ENCODE peak calls at places on chromosome 20, in five cellular contexts. U is mesendoderm; D is neuronal stem cell; A is HepG2; J is CD8-positive, alpha-beta T cell. E is an unnamed sample.

GRCh38 chr20:13261460-13262301 is 40.6 kb downstream of the ISM1 start:
- DNase-seq in U (peak; percentile 77), D (peak; percentile 30), A (peak; percentile 86), J (peak; percentile 59), E (peak; percentile 58)

GRCh38 chr20:11248691-11249178 is 574.9 kb upstream of the JAG1 start:
- DNase-seq in U (peak; percentile 97), D (peak; percentile 85), A (no peak), J (no peak), E (no peak)

GRCh38 chr20:2865630-2866029 is 7.7 kb upstream of the PTPRA start:
- DNase-seq in U (peak; percentile 29), D (no peak), A (no peak), J (peak; percentile 32), E (peak; percentile 76)

GRCh38 chr20:20824924-20825584 is 112.6 kb upstream of the RALGAPA2 start:
- DNase-seq in U (peak; percentile 76), D (peak; percentile 61), A (peak; percentile 70), J (peak; percentile 31), E (peak; percentile 37)

GRCh38 chr20:48406462-48407235 is 421.1 kb downstream of the PREX1 start:
- DNase-seq in U (no peak), D (no peak), A (no peak), J (no peak), E (no peak)

GRCh38 chr20:1524004-1524403 is 32.8 kb upstream of the SIRPB2 start:
- DNase-seq in U (no peak), D (no peak), A (no peak), J (no peak), E (peak; percentile 81)

GRCh38 chr20:59219206-59219605 is 55.6 kb downstream of the ZNF831 start:
- DNase-seq in U (no peak), D (no peak), A (no peak), J (no peak), E (no peak)

GRCh38 chr20:36461600-36462439 is 79.5 kb upstream of the MYL9 start:
- DNase-seq in U (peak; percentile 67), D (peak; percentile 45), A (no peak), J (peak; percentile 15), E (no peak)

GRCh38 chr20:63968136-63968927 is 1.4 kb downstream of the ZNF512B start:
- DNase-seq in U (no peak), D (no peak), A (no peak), J (no peak), E (no peak)

GRCh38 chr20:50333856-50334255 is 143.2 kb downstream of the CEBPB start:
- DNase-seq in U (no peak), D (no peak), A (no peak), J (no peak), E (no peak)

GRCh38 chr20:61932199-61932592 is 133.5 kb downstream of the TAF4 start:
- DNase-seq in U (no peak), D (no peak), A (no peak), J (no peak), E (no peak)
- H3K4me3 ChIP-seq in U (no peak overlapping the region), D (no peak overlapping the region), A (no peak overlapping the region), J (no peak overlapping the region), E (no peak overlapping the region)

DNA sequence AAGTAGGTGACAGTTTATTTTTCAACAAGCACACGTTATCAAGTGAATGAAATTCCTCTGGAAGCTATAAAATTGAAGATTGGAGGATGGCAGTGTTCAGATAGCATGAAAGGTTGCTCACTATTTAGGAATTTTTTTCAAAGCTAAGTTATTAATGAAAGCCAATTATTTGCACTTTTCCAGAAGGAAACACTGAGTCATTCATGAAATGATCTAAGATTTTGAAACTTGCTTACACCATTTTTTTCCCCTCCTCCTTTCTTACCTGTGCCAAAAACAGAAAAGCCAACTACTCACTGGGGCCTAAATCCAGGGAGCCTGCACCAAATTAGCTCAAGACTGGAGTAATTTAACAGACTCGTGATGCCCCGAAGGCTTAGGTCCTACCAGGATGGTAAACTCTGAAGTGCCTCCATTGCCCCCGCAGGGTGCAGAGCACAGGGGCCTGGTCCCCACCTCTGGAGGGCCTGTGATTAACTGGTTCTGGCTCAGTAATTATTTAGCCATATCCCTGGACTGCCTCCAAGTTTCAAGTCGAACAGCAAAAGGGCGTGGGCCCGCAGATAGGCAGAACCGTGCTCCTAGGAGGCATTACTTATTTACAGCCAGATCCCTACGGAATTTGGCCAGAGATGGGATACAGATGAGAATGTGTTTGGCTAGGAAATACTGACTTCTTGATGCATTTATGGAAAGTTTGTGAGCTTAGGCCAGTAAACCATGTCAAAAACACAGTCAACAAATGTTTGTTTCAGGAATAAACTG is 28.0 kb upstream of the ZNF217 start:
- DNase-seq in U (peak; percentile 33), D (no peak), A (peak; percentile 45), J (no peak), E (no peak)
- H3K4me3 ChIP-seq in U (no peak overlapping the region), D (no peak overlapping the region), A (peak overlapping the region; percentile 66), J (no peak overlapping the region), E (no peak overlapping the region)

GRCh38 chr20:37914672-37915433 is 11.9 kb downstream of the VSTM2L start:
- DNase-seq in U (peak; percentile 90), D (peak; percentile 73), A (peak; percentile 41), J (peak; percentile 7), E (no peak)

GRCh38 chr20:37914367-37914671 is 11.4 kb downstream of the VSTM2L start:
- DNase-seq in U (no peak), D (no peak), A (no peak), J (no peak), E (no peak)

GRCh38 chr20:37912874-37913273 is 9.9 kb downstream of the VSTM2L start:
- DNase-seq in U (no peak), D (no peak), A (no peak), J (no peak), E (no peak)

GRCh38 chr20:37915434-37915787 is 12.5 kb downstream of the VSTM2L start:
- DNase-seq in U (no peak), D (no peak), A (no peak), J (no peak), E (no peak)

DNA sequence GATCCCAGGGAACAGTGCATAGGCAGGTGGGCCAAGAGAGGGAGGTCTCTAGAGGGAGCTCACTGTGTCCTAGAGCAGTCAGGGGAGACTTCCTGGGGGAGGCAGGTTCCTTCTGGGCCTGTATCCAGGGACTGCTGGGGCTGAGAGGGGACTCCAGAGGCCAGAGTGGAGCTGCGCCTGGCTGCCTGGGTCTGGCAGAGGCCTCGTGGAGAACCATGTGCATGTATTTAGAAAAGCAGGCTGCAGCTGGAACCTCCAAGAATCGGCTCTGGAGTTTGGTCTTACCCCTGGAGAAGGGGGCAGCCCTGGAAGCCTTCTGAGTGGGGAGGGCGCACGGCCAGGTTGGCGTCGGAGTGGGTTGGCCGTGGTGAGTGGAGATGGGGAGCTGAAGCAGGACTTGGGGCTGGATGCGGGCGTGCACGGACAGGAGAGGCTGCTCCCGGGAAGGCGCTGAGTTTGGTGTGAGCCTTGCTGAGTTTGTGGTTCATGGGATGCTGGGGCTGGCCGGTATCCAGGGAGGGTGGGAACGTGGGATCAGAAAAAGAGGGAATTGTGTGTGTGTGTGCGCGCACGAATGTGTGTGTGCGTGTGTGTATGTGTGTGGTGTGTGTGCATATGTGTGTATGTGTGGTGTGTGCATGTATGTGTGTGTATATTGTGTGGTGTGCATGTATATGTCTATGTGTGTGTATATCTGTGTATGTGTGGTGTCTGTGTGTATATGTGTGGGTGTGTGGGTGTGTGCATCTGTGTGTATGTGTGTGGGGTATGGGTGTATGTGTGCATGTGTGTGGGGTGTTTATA is 10.8 kb downstream of the VSTM2L start:
- DNase-seq in U (no peak), D (no peak), A (no peak), J (no peak), E (no peak)
- H3K4me3 ChIP-seq in U (no peak overlapping the region), D (no peak overlapping the region), A (no peak overlapping the region), J (no peak overlapping the region), E (no peak overlapping the region)

GRCh38 chr20:46562009-46562372 is 11.5 kb upstream of the OCSTAMP start:
- DNase-seq in U (no peak), D (no peak), A (no peak), J (no peak), E (no peak)
- H3K4me3 ChIP-seq in U (no peak overlapping the region), D (peak overlapping the region; percentile 45), A (peak overlapping the region; percentile 24), J (no peak overlapping the region), E (peak overlapping the region; percentile 20)